ENCODE peak calls at places on chromosome X, in seven cellular contexts. T is MM.1S, C is bronchial epithelial cell, R is sigmoid colon, Q is endodermal cell, Z is Panc1, O is foreskin fibroblast. U is an unnamed sample.

GRCh38 chrX:148133099-148133725 is 152.1 kb downstream of the FMR1NB start:
- DNase-seq in T (peak), Q (no peak), C (peak), R (no peak), Z (no peak), O (no peak), U (no peak)

GRCh38 chrX:144732588-144732987 is 514.7 kb upstream of the SPANXN1 start:
- DNase-seq in T (no peak), O (peak), Z (no peak), Q (no peak), C (no peak), R (no peak), U (no peak)

GRCh38 chrX:374566-374965 is 12.1 kb downstream of the PPP2R3B start:
- DNase-seq in R (no peak), O (peak), T (no peak), Q (no peak), Z (no peak), C (no peak), U (no peak)

GRCh38 chrX:22429704-22430103 is 157.0 kb downstream of the CBLL2 start:
- DNase-seq in Q (no peak), R (no peak), C (no peak), O (no peak), Z (no peak), T (no peak), U (no peak)

GRCh38 chrX:56802428-56802827 is 73.4 kb downstream of the NBDY start:
- DNase-seq in O (no peak), Q (no peak), R (no peak), C (no peak), T (no peak), Z (no peak), U (no peak)

GRCh38 chrX:3526084-3526483 is 179.6 kb upstream of the MXRA5 start:
- DNase-seq in Q (no peak), T (no peak), O (peak), R (no peak), Z (no peak), C (no peak), U (peak)

GRCh38 chrX:101206471-101206870 is 13.1 kb upstream of the DRP2 start:
- DNase-seq in Q (no peak), C (peak), R (no peak), O (peak), Z (peak), T (peak), U (peak)

GRCh38 chrX:17741123-17741511 is 3.8 kb downstream of the SCML1 start:
- DNase-seq in Z (no peak), Q (no peak), C (no peak), O (no peak), R (no peak), T (no peak), U (no peak)

GRCh38 chrX:17519349-17519748 is 144.3 kb downstream of the NHS start:
- DNase-seq in O (peak), T (no peak), Z (no peak), R (peak), C (no peak), Q (no peak), U (no peak)

GRCh38 chrX:13495232-13495631 is 74.2 kb upstream of the EGFL6 start:
- DNase-seq in R (no peak), O (no peak), C (no peak), Z (no peak), T (no peak), Q (no peak), U (no peak)

GRCh38 chrX:81237516-81237915 is 35.6 kb downstream of the SH3BGRL start:
- DNase-seq in Q (no peak), T (no peak), R (no peak), O (no peak), Z (no peak), C (no peak), U (no peak)

GRCh38 chrX:38220024-38220935 is at the start of gene SRPX:
- DNase-seq in O (peak), R (peak), C (peak), T (peak), Z (no peak), Q (peak), U (peak)

GRCh38 chrX:72395252-72395651 is 89.5 kb upstream of the CITED1 start:
- DNase-seq in T (no peak), Z (no peak), Q (no peak), R (no peak), O (peak), C (no peak), U (no peak)

GRCh38 chrX:100048156-100048555 is 361.9 kb downstream of the PCDH19 start:
- DNase-seq in R (no peak), Z (no peak), T (no peak), O (no peak), C (no peak), Q (no peak), U (no peak)

GRCh38 chrX:63754141-63754859 is 30.7 kb downstream of the ARHGEF9 start:
- DNase-seq in C (peak), T (no peak), Z (no peak), Q (peak), R (no peak), O (no peak), U (peak)

GRCh38 chrX:39818071-39818470 is 279.7 kb downstream of the BCOR start:
- DNase-seq in R (no peak), O (no peak), C (no peak), Q (no peak), Z (no peak), T (no peak), U (no peak)

GRCh38 chrX:69016220-69016941 is 148.9 kb downstream of the PJA1 start:
- DNase-seq in Z (no peak), Q (peak), T (no peak), C (no peak), R (no peak), O (no peak), U (no peak)

GRCh38 chrX:140057001-140057411 is 91.7 kb upstream of the CXorf66 start:
- DNase-seq in C (peak), Q (peak), R (peak), O (peak), T (peak), Z (peak), U (peak)

GRCh38 chrX:78532363-78532762 is 126.8 kb downstream of the RTL3 start:
- DNase-seq in Q (no peak), C (no peak), T (no peak), O (no peak), Z (no peak), R (no peak), U (no peak)

GRCh38 chrX:50680990-50681389 is 133.0 kb downstream of the SHROOM4 start:
- DNase-seq in T (no peak), O (no peak), R (no peak), Q (peak), C (peak), Z (no peak), U (peak)

GRCh38 chrX:131621650-131622049 is 77.8 kb downstream of the OR13H1 start:
- DNase-seq in Z (no peak), T (no peak), Q (no peak), R (no peak), C (no peak), O (peak), U (no peak)

GRCh38 chrX:45228126-45228525 is 27.4 kb upstream of the DIPK2B start:
- DNase-seq in O (no peak), C (no peak), Z (no peak), Q (no peak), R (no peak), T (no peak), U (no peak)

GRCh38 chrX:41665676-41666075 is 23.1 kb upstream of the GPR34 start:
- DNase-seq in O (no peak), C (no peak), Q (no peak), R (no peak), T (no peak), Z (no peak), U (no peak)

GRCh38 chrX:140733766-140734342 is 24.3 kb downstream of the LINC00632 start:
- DNase-seq in O (peak), R (no peak), Z (peak), Q (peak), T (peak), C (peak), U (peak)

GRCh38 chrX:39582091-39582490 is 515.7 kb downstream of the BCOR start:
- DNase-seq in T (no peak), Z (no peak), Q (no peak), O (no peak), C (peak), R (no peak), U (no peak)

GRCh38 chrX:132041016-132041415 is 17.9 kb downstream of the STK26 start:
- DNase-seq in O (peak), C (peak), T (no peak), Z (no peak), Q (no peak), R (no peak), U (peak)

GRCh38 chrX:13050151-13050550 is 5.7 kb upstream of the FAM9C start:
- DNase-seq in R (no peak), O (no peak), Q (no peak), Z (no peak), C (no peak), T (no peak), U (no peak)

GRCh38 chrX:87338510-87338909 is 179.1 kb upstream of the KLHL4 start:
- DNase-seq in C (peak), O (no peak), Z (peak), Q (no peak), T (peak), R (no peak), U (peak)

GRCh38 chrX:15903186-15903681 is 48.6 kb upstream of the AP1S2 start:
- DNase-seq in R (no peak), T (peak), Q (no peak), Z (no peak), O (no peak), C (no peak), U (no peak)

GRCh38 chrX:45986971-45987370 is 558.2 kb downstream of the ZNF674 start:
- DNase-seq in T (no peak), Q (no peak), C (peak), O (peak), Z (no peak), R (no peak), U (no peak)

GRCh38 chrX:13669246-13669689 is 16.3 kb downstream of the TCEANC start:
- DNase-seq in O (peak), Q (no peak), R (peak), T (peak), C (peak), Z (no peak), U (peak)

GRCh38 chrX:10048076-10048475 is 80.9 kb downstream of the CLDN34 start:
- DNase-seq in C (no peak), R (no peak), Z (no peak), O (peak), T (no peak), Q (peak), U (no peak)
- H3K4me3 ChIP-seq in C (no peak), R (no peak), Z (no peak), O (no peak), T (no peak), Q (no peak), U (no peak)

DNA sequence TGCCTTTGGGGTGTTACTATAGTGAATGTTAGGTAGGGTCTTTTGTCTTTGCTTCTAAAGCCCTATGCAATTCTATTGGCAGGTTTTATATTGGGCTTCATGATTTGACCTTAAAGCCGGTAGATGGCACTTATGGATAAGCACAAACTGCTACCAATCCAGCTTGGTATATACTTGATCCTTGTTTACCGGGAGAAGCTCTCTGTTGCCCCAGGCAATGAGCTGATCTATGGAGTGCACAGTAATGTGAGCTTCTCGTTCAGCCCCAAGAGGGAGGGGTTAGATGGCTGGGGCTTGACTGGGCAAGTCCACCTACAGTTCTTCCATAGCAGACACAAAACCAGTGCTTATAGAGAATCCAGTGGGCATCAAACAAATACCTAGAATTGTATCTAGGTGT is 287.2 kb upstream of the CT83 start:
- DNase-seq in Q (no peak), Z (no peak), O (no peak), R (no peak), C (peak), T (no peak), U (no peak)
- TF ChIP-seq CTCF in Q (no peak), Z (peak), O (no peak), R (no peak), C (no peak), T (no peak), U (no peak)

GRCh38 chrX:47625365-47625764 is 4.4 kb downstream of the CFP start:
- DNase-seq in O (no peak), C (no peak), Z (no peak), T (no peak), Q (no peak), R (no peak), U (no peak)
- H3K4me3 ChIP-seq in O (no peak), C (no peak), Z (no peak), T (no peak), Q (no peak), R (no peak), U (no peak)

GRCh38 chrX:106863697-106864096 is 39.4 kb downstream of the RIPPLY1 start:
- DNase-seq in C (no peak), Q (no peak), T (no peak), O (no peak), R (no peak), Z (no peak), U (no peak)

DNA sequence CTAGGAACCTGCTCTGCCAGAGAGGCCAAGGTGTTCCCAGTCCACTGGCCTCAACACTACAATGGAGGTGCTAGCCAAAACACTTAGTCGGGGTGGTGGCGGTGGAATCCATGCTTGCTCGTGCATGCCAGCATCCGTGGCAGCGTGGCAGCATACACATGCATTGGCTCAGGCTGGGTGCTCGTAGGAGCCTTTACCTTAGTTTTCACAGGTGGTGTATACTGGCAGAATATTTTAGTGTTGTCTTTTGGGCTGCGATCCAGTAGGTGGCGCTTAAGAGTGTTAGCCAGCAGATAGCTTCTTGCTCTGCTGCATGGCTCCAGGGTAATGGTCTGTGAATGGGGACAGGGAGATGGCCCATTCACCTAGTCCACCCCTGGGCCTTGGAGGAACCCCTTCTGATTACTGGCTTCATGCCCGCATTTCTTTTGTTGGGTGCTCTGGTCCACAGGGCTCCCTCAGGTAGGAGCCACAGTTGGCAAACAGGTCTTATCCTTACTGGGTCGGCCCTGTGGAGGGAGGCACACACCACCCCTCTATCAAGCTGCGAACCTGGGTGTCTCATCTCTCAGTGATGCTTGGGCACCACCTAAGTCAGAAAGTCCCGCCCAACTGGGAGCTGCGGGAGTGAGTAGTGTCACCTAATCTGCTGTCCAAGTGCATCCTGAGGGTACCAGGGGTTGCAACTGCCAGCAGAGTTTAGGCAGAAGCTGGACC is 40.0 kb downstream of the RIPPLY1 start:
- DNase-seq in C (peak), O (peak), T (peak), Q (peak), Z (peak), R (no peak), U (peak)
- TF ChIP-seq CTCF in C (peak), O (peak), T (peak), Q (peak), Z (peak), R (no peak), U (peak)

GRCh38 chrX:151396827-151397740 is at the start of gene VMA21:
- DNase-seq in R (peak), Q (peak), Z (no peak), O (peak), C (peak), T (peak), U (peak)

GRCh38 chrX:151398346-151398745 is 1.3 kb downstream of the VMA21 start:
- DNase-seq in T (no peak), Q (no peak), Z (no peak), R (no peak), O (no peak), C (no peak), U (no peak)

GRCh38 chrX:151393514-151393913 is 3.5 kb upstream of the VMA21 start:
- DNase-seq in R (no peak), T (peak), Q (peak), C (no peak), Z (no peak), O (no peak), U (peak)

GRCh38 chrX:151397741-151398070 is 700 bp downstream of the VMA21 start:
- DNase-seq in Q (no peak), O (peak), C (no peak), Z (no peak), R (no peak), T (no peak), U (peak)

GRCh38 chrX:151396042-151396826 is 772 bp upstream of the VMA21 start:
- DNase-seq in T (peak), O (peak), R (no peak), C (peak), Z (peak), Q (no peak), U (peak)
- H3K4me3 ChIP-seq in T (peak), O (peak), R (peak), C (peak), Z (peak), Q (peak), U (peak)

GRCh38 chrX:30822068-30822671 is 66.9 kb downstream of the TAB3 start:
- DNase-seq in C (no peak), O (peak), Q (no peak), R (no peak), T (peak), Z (no peak), U (peak)
- TF ChIP-seq CTCF in C (no peak), O (no peak), Q (peak), R (no peak), T (peak), Z (peak), U (peak)

DNA sequence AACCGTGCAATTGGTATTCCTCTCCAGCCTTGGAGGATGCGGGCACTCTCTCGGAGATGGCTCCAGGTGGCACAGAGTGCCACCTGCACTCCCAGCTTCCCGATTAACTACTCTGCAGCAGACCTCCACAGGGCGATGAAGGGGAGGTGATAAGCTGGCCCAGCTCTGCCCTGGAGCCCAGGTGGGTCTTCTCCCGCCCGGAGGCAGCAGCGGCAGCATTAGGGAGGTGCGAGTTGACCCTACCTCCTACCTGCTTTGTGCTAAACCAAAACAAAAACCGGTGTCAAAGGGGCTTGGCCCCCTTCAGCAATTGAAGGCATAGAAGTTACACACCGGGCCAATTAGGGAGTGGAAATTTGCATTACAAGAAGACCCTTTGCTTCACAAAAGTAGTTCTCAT is 137.4 kb upstream of the MAMLD1 start:
- DNase-seq in T (no peak), Q (no peak), Z (no peak), C (no peak), O (no peak), R (no peak), U (no peak)
- H3K4me3 ChIP-seq in T (no peak), Q (no peak), Z (no peak), C (no peak), O (no peak), R (no peak), U (no peak)